ENCODE peak calls at places on chromosomes 13 and 19, in ten cellular contexts. O, Q, Z, A, H, P, W, U, B and J are unnamed samples.
A peak's percentile ranks its signal among the peaks of the same experiment; 100 is the strongest.

GRCh38 chr19:46839752-46840151 is 10.9 kb downstream of the AP2S1 start:
- DNase-seq in O (no peak), Q (no peak), Z (no peak), A (no peak), H (no peak), P (no peak), W (no peak), U (no peak), B (no peak), J (no peak)

GRCh38 chr13:36831291-36831690 is 12.3 kb downstream of the RFXAP start:
- DNase-seq in O (no peak), Q (no peak), Z (no peak), A (no peak), H (no peak), P (no peak), W (no peak), U (no peak), B (no peak), J (no peak)

GRCh38 chr13:53137777-53138176 is 109.2 kb downstream of the OLFM4 start:
- DNase-seq in O (no peak), Q (no peak), Z (no peak), A (no peak), H (peak; percentile 82), P (no peak), W (no peak), U (no peak), B (no peak), J (no peak)

GRCh38 chr13:53144826-53145225 is 116.2 kb downstream of the OLFM4 start:
- DNase-seq in O (no peak), Q (no peak), Z (no peak), A (no peak), H (no peak), P (no peak), W (no peak), U (no peak), B (no peak), J (no peak)

GRCh38 chr19:46350029-46350757 is 3.3 kb downstream of the PPP5C start:
- DNase-seq in O (no peak), Q (no peak), Z (no peak), A (no peak), H (no peak), P (peak; percentile 65), W (no peak), U (no peak), B (peak; percentile 33), J (peak; percentile 37)

GRCh38 chr13:109256866-109257760 is 529.3 kb downstream of the IRS2 start:
- DNase-seq in O (no peak), Q (no peak), Z (no peak), A (no peak), H (peak; percentile 99), P (peak; percentile 40), W (no peak), U (peak; percentile 45), B (no peak), J (no peak)

GRCh38 chr13:99311137-99311536 is 3.9 kb upstream of the GPR183 start:
- DNase-seq in O (no peak), Q (no peak), Z (no peak), A (no peak), H (no peak), P (no peak), W (no peak), U (no peak), B (peak; percentile 51), J (no peak)

GRCh38 chr19:54995561-54995960 is 29.4 kb downstream of the NLRP2 start:
- DNase-seq in O (no peak), Q (no peak), Z (no peak), A (no peak), H (no peak), P (no peak), W (no peak), U (no peak), B (no peak), J (no peak)

GRCh38 chr13:41455725-41456419 is 1.5 kb upstream of the RGCC start:
- DNase-seq in O (no peak), Q (no peak), Z (no peak), A (no peak), H (no peak), P (peak; percentile 61), W (no peak), U (no peak), B (no peak), J (no peak)

GRCh38 chr13:109454167-109454917 is 332.0 kb downstream of the IRS2 start:
- DNase-seq in O (no peak), Q (no peak), Z (no peak), A (no peak), H (peak; percentile 9), P (no peak), W (no peak), U (no peak), B (no peak), J (no peak)

GRCh38 chr19:28541029-28541428 is 671.9 kb downstream of the UQCRFS1 start:
- DNase-seq in O (no peak), Q (no peak), Z (no peak), A (no peak), H (no peak), P (no peak), W (no peak), U (no peak), B (no peak), J (no peak)

GRCh38 chr19:18725755-18726416 is 42.4 kb downstream of the CRTC1 start:
- DNase-seq in O (no peak), Q (no peak), Z (no peak), A (no peak), H (no peak), P (no peak), W (peak; percentile 35), U (no peak), B (no peak), J (no peak)

GRCh38 chr13:59677966-59678814 is 485.5 kb downstream of the DIAPH3 start:
- DNase-seq in O (no peak), Q (no peak), Z (no peak), A (peak; percentile 56), H (peak; percentile 87), P (no peak), W (peak; percentile 29), U (peak; percentile 6), B (no peak), J (peak; percentile 18)

GRCh38 chr13:28611654-28612131 is 47.2 kb upstream of the POMP start:
- DNase-seq in O (no peak), Q (no peak), Z (peak; percentile 10), A (peak; percentile 24), H (peak; percentile 24), P (peak; percentile 70), W (no peak), U (no peak), B (peak; percentile 24), J (no peak)

GRCh38 chr19:15539638-15540037 is 31.3 kb downstream of the CYP4F22 start:
- DNase-seq in O (no peak), Q (no peak), Z (no peak), A (no peak), H (no peak), P (no peak), W (no peak), U (no peak), B (no peak), J (no peak)

GRCh38 chr19:604355-604754 is 14.7 kb downstream of the HCN2 start:
- DNase-seq in O (peak; percentile 38), Q (no peak), Z (peak; percentile 36), A (no peak), H (no peak), P (peak; percentile 32), W (no peak), U (no peak), B (peak; percentile 79), J (peak; percentile 78)

GRCh38 chr13:48571121-48571901 is 38.4 kb upstream of the RCBTB2 start:
- DNase-seq in O (no peak), Q (no peak), Z (no peak), A (no peak), H (peak; percentile 93), P (no peak), W (no peak), U (no peak), B (no peak), J (no peak)

GRCh38 chr13:113121928-113122420 is 625 bp upstream of the F10 start:
- DNase-seq in O (no peak), Q (no peak), Z (no peak), A (no peak), H (no peak), P (no peak), W (no peak), U (no peak), B (no peak), J (no peak)